ENCODE peak calls at places on chromosomes 11 and 22, in ten cellular contexts. One of them, this sample, is unnamed. For H3K4me1 and H3K9me3, the result is how much of the 10 kb centered on the place peaks cover.

GRCh38 chr11:72764503-72764902 is 12.3 kb upstream of the ARAP1 start:
- DNase-seq in lower lobe of right lung: peak
- DNase-seq in CD8-positive, alpha-beta T cell: no peak
- DNase-seq in neural progenitor cell: peak
- DNase-seq in adrenal gland: no peak
- DNase-seq in right lobe of liver: no peak
- DNase-seq in body of pancreas: no peak
- DNase-seq in psoas muscle: no peak
- DNase-seq in cardiac muscle cell: no peak
- DNase-seq in fibroblast of lung: no peak
- DNase-seq in this sample: no peak

GRCh38 chr11:10786451-10786850 is 22.3 kb downstream of the EIF4G2 start:
- DNase-seq in cardiac muscle cell: no peak
- DNase-seq in neural progenitor cell: no peak
- DNase-seq in adrenal gland: no peak
- DNase-seq in fibroblast of lung: no peak
- DNase-seq in body of pancreas: no peak
- DNase-seq in CD8-positive, alpha-beta T cell: no peak
- DNase-seq in psoas muscle: no peak
- DNase-seq in lower lobe of right lung: no peak
- DNase-seq in right lobe of liver: no peak
- DNase-seq in this sample: no peak

GRCh38 chr11:31987118-31988005 is 103.5 kb upstream of the RCN1 start:
- DNase-seq in right lobe of liver: no peak
- DNase-seq in psoas muscle: no peak
- DNase-seq in cardiac muscle cell: no peak
- DNase-seq in lower lobe of right lung: no peak
- DNase-seq in fibroblast of lung: no peak
- DNase-seq in neural progenitor cell: peak
- DNase-seq in adrenal gland: no peak
- DNase-seq in body of pancreas: no peak
- DNase-seq in CD8-positive, alpha-beta T cell: no peak
- DNase-seq in this sample: no peak

GRCh38 chr11:121318848-121319834 is 26.6 kb downstream of the SC5D start:
- DNase-seq in right lobe of liver: no peak
- DNase-seq in fibroblast of lung: peak
- DNase-seq in body of pancreas: no peak
- DNase-seq in lower lobe of right lung: no peak
- DNase-seq in psoas muscle: no peak
- DNase-seq in neural progenitor cell: peak
- DNase-seq in adrenal gland: peak
- DNase-seq in cardiac muscle cell: peak
- DNase-seq in CD8-positive, alpha-beta T cell: no peak
- DNase-seq in this sample: peak

GRCh38 chr22:29041408-29041807 is 20.2 kb downstream of the C22orf31 start:
- DNase-seq in fibroblast of lung: peak
- DNase-seq in CD8-positive, alpha-beta T cell: no peak
- DNase-seq in adrenal gland: no peak
- DNase-seq in right lobe of liver: no peak
- DNase-seq in psoas muscle: no peak
- DNase-seq in cardiac muscle cell: peak
- DNase-seq in body of pancreas: no peak
- DNase-seq in neural progenitor cell: no peak
- DNase-seq in lower lobe of right lung: no peak
- DNase-seq in this sample: no peak

GRCh38 chr11:32331792-32332191 is 103.5 kb downstream of the WT1 start:
- DNase-seq in adrenal gland: no peak
- DNase-seq in neural progenitor cell: no peak
- DNase-seq in psoas muscle: no peak
- DNase-seq in right lobe of liver: no peak
- DNase-seq in body of pancreas: no peak
- DNase-seq in cardiac muscle cell: no peak
- DNase-seq in fibroblast of lung: no peak
- DNase-seq in CD8-positive, alpha-beta T cell: no peak
- DNase-seq in lower lobe of right lung: no peak
- DNase-seq in this sample: no peak

GRCh38 chr11:64624869-64625481 is 34.0 kb downstream of the SLC22A12 start:
- DNase-seq in psoas muscle: no peak
- DNase-seq in lower lobe of right lung: no peak
- DNase-seq in body of pancreas: no peak
- DNase-seq in fibroblast of lung: no peak
- DNase-seq in adrenal gland: no peak
- DNase-seq in right lobe of liver: no peak
- DNase-seq in CD8-positive, alpha-beta T cell: no peak
- DNase-seq in neural progenitor cell: no peak
- DNase-seq in cardiac muscle cell: no peak
- DNase-seq in this sample: no peak

GRCh38 chr11:10233581-10233980 is 60.4 kb downstream of the SBF2 start:
- DNase-seq in psoas muscle: no peak
- DNase-seq in cardiac muscle cell: peak
- DNase-seq in fibroblast of lung: peak
- DNase-seq in lower lobe of right lung: no peak
- DNase-seq in body of pancreas: no peak
- DNase-seq in adrenal gland: no peak
- DNase-seq in right lobe of liver: no peak
- DNase-seq in neural progenitor cell: no peak
- DNase-seq in CD8-positive, alpha-beta T cell: no peak
- DNase-seq in this sample: no peak

GRCh38 chr22:39308614-39309363 is 10.6 kb downstream of the RPL3 start:
- DNase-seq in cardiac muscle cell: peak
- DNase-seq in fibroblast of lung: peak
- DNase-seq in right lobe of liver: no peak
- DNase-seq in psoas muscle: peak
- DNase-seq in adrenal gland: peak
- DNase-seq in lower lobe of right lung: peak
- DNase-seq in neural progenitor cell: no peak
- DNase-seq in CD8-positive, alpha-beta T cell: no peak
- DNase-seq in body of pancreas: no peak
- DNase-seq in this sample: peak

GRCh38 chr22:39311592-39312400 is 7.6 kb downstream of the RPL3 start:
- DNase-seq in CD8-positive, alpha-beta T cell: no peak
- DNase-seq in cardiac muscle cell: no peak
- DNase-seq in neural progenitor cell: no peak
- DNase-seq in right lobe of liver: no peak
- DNase-seq in adrenal gland: no peak
- DNase-seq in lower lobe of right lung: no peak
- DNase-seq in psoas muscle: no peak
- DNase-seq in body of pancreas: no peak
- DNase-seq in fibroblast of lung: no peak
- DNase-seq in this sample: no peak

GRCh38 chr22:39306456-39307361 is 12.7 kb downstream of the RPL3 start:
- DNase-seq in body of pancreas: no peak
- DNase-seq in lower lobe of right lung: peak
- DNase-seq in psoas muscle: no peak
- DNase-seq in cardiac muscle cell: no peak
- DNase-seq in neural progenitor cell: peak
- DNase-seq in right lobe of liver: no peak
- DNase-seq in fibroblast of lung: peak
- DNase-seq in CD8-positive, alpha-beta T cell: no peak
- DNase-seq in adrenal gland: no peak
- DNase-seq in this sample: no peak

GRCh38 chr22:39309881-39310714 is 9.3 kb downstream of the RPL3 start:
- DNase-seq in CD8-positive, alpha-beta T cell: no peak
- DNase-seq in psoas muscle: no peak
- DNase-seq in lower lobe of right lung: no peak
- DNase-seq in cardiac muscle cell: peak
- DNase-seq in adrenal gland: no peak
- DNase-seq in right lobe of liver: no peak
- DNase-seq in body of pancreas: no peak
- DNase-seq in neural progenitor cell: no peak
- DNase-seq in fibroblast of lung: peak
- DNase-seq in this sample: no peak

DNA sequence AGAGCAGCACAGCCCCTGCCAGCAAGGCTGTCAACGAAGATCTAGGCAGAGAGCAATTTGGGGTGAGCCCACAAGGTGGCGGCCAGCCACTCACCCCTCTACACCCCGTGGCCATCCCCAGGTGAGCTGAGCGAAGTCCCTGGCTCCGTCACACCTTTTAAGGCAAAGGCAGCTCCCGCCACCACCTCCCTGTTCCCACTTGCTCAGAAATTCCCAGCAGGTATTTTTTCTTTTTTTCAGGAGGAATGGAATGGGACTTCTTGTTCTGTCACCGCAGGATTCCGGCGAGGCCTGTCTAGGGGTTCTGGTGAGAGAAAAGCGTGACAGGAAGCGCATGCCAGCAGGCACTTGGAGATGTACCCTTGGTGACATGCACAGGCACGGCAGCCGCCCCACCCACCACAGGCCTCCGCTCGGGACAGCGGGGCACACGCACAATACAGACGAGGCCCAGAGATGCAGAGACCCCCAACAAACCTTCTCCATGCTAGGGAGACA is 10.0 kb downstream of the RPL3 start:
- DNase-seq in right lobe of liver: no peak
- DNase-seq in body of pancreas: no peak
- DNase-seq in neural progenitor cell: no peak
- DNase-seq in fibroblast of lung: peak
- DNase-seq in CD8-positive, alpha-beta T cell: no peak
- DNase-seq in cardiac muscle cell: no peak
- DNase-seq in adrenal gland: no peak
- DNase-seq in psoas muscle: no peak
- DNase-seq in lower lobe of right lung: no peak
- DNase-seq in this sample: no peak
- H3K4me1 ChIP-seq in right lobe of liver: under half
- H3K4me1 ChIP-seq in body of pancreas: under half
- H3K4me1 ChIP-seq in neural progenitor cell: under half
- H3K4me1 ChIP-seq in fibroblast of lung: under half
- H3K4me1 ChIP-seq in CD8-positive, alpha-beta T cell: under half
- H3K4me1 ChIP-seq in cardiac muscle cell: under half
- H3K4me1 ChIP-seq in adrenal gland: under half
- H3K4me1 ChIP-seq in psoas muscle: under half
- H3K4me1 ChIP-seq in lower lobe of right lung: under half
- H3K4me1 ChIP-seq in this sample: under half

DNA sequence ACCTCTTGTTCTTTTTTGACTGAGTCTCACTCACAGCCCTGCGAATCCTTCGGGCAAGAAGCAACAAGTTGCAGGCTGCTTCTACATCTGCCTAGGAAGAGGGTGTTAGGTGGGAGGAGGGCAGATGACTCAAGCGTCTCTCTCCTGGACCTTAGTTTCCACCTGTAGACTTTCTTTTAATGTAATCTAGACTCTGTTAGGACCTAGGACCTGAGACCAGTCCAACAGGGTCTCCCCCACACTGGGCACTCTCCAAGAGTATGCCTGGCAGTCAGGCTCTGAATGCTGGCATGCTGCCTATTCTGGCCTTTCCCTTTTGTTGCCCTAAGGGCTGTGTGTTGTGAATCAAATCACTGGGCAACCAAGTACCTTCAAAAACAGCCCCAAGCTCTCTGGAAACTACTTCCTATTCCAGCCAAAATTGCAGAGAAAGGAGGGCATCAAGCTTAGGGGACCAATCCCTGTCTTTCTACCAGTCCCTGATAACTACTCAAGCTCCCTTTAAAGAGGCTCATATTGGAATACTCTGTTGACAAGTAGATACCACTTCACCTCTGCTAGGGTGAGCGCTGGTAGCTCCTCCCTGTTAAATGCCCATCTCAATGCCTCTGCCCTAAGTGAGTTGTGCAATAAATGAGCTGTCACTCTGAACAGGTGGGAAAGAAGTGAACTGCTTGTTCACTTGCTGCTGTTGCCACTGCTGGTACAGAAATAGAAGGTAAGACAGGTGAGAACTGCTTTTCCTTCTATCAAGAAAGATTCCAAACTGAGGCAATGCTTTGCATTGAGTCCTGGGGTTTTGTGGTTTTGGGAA is at the start of gene BBOX1:
- DNase-seq in right lobe of liver: no peak
- DNase-seq in cardiac muscle cell: no peak
- DNase-seq in neural progenitor cell: no peak
- DNase-seq in body of pancreas: peak
- DNase-seq in adrenal gland: no peak
- DNase-seq in psoas muscle: no peak
- DNase-seq in CD8-positive, alpha-beta T cell: no peak
- DNase-seq in fibroblast of lung: no peak
- DNase-seq in lower lobe of right lung: no peak
- DNase-seq in this sample: no peak
- H3K9me3 ChIP-seq in right lobe of liver: under half
- H3K9me3 ChIP-seq in cardiac muscle cell: under half
- H3K9me3 ChIP-seq in neural progenitor cell: under half
- H3K9me3 ChIP-seq in body of pancreas: under half
- H3K9me3 ChIP-seq in adrenal gland: under half
- H3K9me3 ChIP-seq in psoas muscle: under half
- H3K9me3 ChIP-seq in CD8-positive, alpha-beta T cell: under half
- H3K9me3 ChIP-seq in fibroblast of lung: under half
- H3K9me3 ChIP-seq in lower lobe of right lung: under half
- H3K9me3 ChIP-seq in this sample: under half

DNA sequence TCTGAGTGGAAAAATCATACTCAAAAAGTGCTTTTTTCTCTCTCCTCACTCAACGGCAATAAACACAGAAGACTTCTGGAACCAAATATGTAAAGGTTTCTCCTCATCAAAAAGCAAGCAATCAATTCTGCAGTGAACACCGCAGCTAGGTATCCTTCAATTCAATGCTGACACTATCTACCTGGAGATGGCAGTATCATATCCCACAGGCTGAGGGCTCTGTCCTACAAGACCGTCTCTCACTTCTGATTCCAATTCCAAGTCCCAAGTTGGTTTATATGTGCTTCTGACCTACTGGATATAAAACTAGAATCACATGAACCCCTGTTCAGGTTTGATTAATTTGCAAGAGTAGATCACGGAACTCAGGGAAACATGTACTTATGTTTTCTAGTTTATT is 59.7 kb upstream of the LUZP2 start:
- DNase-seq in cardiac muscle cell: no peak
- DNase-seq in psoas muscle: no peak
- DNase-seq in CD8-positive, alpha-beta T cell: no peak
- DNase-seq in body of pancreas: no peak
- DNase-seq in right lobe of liver: no peak
- DNase-seq in fibroblast of lung: no peak
- DNase-seq in adrenal gland: no peak
- DNase-seq in lower lobe of right lung: no peak
- DNase-seq in neural progenitor cell: no peak
- DNase-seq in this sample: no peak
- TF ChIP-seq CTCF in cardiac muscle cell: no peak
- TF ChIP-seq CTCF in psoas muscle: no peak
- TF ChIP-seq CTCF in CD8-positive, alpha-beta T cell: no peak
- TF ChIP-seq CTCF in body of pancreas: no peak
- TF ChIP-seq CTCF in right lobe of liver: no peak
- TF ChIP-seq CTCF in fibroblast of lung: no peak
- TF ChIP-seq CTCF in adrenal gland: no peak
- TF ChIP-seq CTCF in lower lobe of right lung: no peak
- TF ChIP-seq CTCF in neural progenitor cell: peak
- TF ChIP-seq CTCF in this sample: no peak

GRCh38 chr22:46115755-46116490 is 34.4 kb upstream of the PPARA start:
- DNase-seq in fibroblast of lung: no peak
- DNase-seq in psoas muscle: no peak
- DNase-seq in adrenal gland: peak
- DNase-seq in cardiac muscle cell: no peak
- DNase-seq in CD8-positive, alpha-beta T cell: no peak
- DNase-seq in neural progenitor cell: no peak
- DNase-seq in lower lobe of right lung: no peak
- DNase-seq in right lobe of liver: no peak
- DNase-seq in body of pancreas: no peak
- DNase-seq in this sample: no peak
- H3K4me1 ChIP-seq in fibroblast of lung: under half
- H3K4me1 ChIP-seq in psoas muscle: under half
- H3K4me1 ChIP-seq in adrenal gland: half or more
- H3K4me1 ChIP-seq in cardiac muscle cell: under half
- H3K4me1 ChIP-seq in CD8-positive, alpha-beta T cell: under half
- H3K4me1 ChIP-seq in neural progenitor cell: under half
- H3K4me1 ChIP-seq in lower lobe of right lung: under half
- H3K4me1 ChIP-seq in right lobe of liver: under half
- H3K4me1 ChIP-seq in body of pancreas: half or more
- H3K4me1 ChIP-seq in this sample: under half

GRCh38 chr11:41920374-41920773 is 460.9 kb upstream of the LRRC4C start:
- DNase-seq in neural progenitor cell: no peak
- DNase-seq in CD8-positive, alpha-beta T cell: no peak
- DNase-seq in body of pancreas: no peak
- DNase-seq in fibroblast of lung: no peak
- DNase-seq in psoas muscle: no peak
- DNase-seq in adrenal gland: no peak
- DNase-seq in cardiac muscle cell: no peak
- DNase-seq in right lobe of liver: no peak
- DNase-seq in lower lobe of right lung: no peak
- DNase-seq in this sample: no peak
- H3K9me3 ChIP-seq in neural progenitor cell: under half
- H3K9me3 ChIP-seq in CD8-positive, alpha-beta T cell: under half
- H3K9me3 ChIP-seq in body of pancreas: under half
- H3K9me3 ChIP-seq in fibroblast of lung: under half
- H3K9me3 ChIP-seq in psoas muscle: under half
- H3K9me3 ChIP-seq in adrenal gland: under half
- H3K9me3 ChIP-seq in cardiac muscle cell: under half
- H3K9me3 ChIP-seq in right lobe of liver: under half
- H3K9me3 ChIP-seq in lower lobe of right lung: under half
- H3K9me3 ChIP-seq in this sample: under half